ENCODE peak calls at places on chromosomes 7 and 10, in nine cellular contexts. One of them, this sample, is unnamed.

GRCh38 chr7:46716926-46717325 is 795.9 kb upstream of the IGFBP3 start:
- DNase-seq in PC-9: no peak
- DNase-seq in MM.1S: no peak
- DNase-seq in mesenchymal stem cell: no peak
- DNase-seq in upper lobe of right lung: no peak
- DNase-seq in HAP-1: no peak
- DNase-seq in small intestine: no peak
- DNase-seq in CD4-positive, alpha-beta memory T cell: no peak
- DNase-seq in left ventricle myocardium inferior: no peak
- DNase-seq in this sample: peak; percentile 19

GRCh38 chr10:58266003-58266825 is 1.5 kb downstream of the IPMK start:
- DNase-seq in mesenchymal stem cell: peak; percentile 90
- DNase-seq in upper lobe of right lung: no peak
- DNase-seq in small intestine: peak; percentile 73
- DNase-seq in left ventricle myocardium inferior: no peak
- DNase-seq in CD4-positive, alpha-beta memory T cell: peak; percentile 45
- DNase-seq in MM.1S: peak; percentile 53
- DNase-seq in HAP-1: peak; percentile 27
- DNase-seq in PC-9: peak; percentile 70
- DNase-seq in this sample: no peak

GRCh38 chr7:2032876-2033407 is 199.8 kb downstream of the MAD1L1 start:
- DNase-seq in left ventricle myocardium inferior: peak; percentile 13
- DNase-seq in CD4-positive, alpha-beta memory T cell: no peak
- DNase-seq in small intestine: no peak
- DNase-seq in HAP-1: no peak
- DNase-seq in upper lobe of right lung: peak; percentile 41
- DNase-seq in mesenchymal stem cell: no peak
- DNase-seq in PC-9: no peak
- DNase-seq in MM.1S: no peak
- DNase-seq in this sample: peak; percentile 6

GRCh38 chr10:4656576-4657194 is 169.3 kb upstream of the AKR1E2 start:
- DNase-seq in CD4-positive, alpha-beta memory T cell: peak; percentile 50
- DNase-seq in upper lobe of right lung: no peak
- DNase-seq in small intestine: peak; percentile 70
- DNase-seq in HAP-1: peak; percentile 52
- DNase-seq in MM.1S: peak; percentile 44
- DNase-seq in PC-9: peak; percentile 41
- DNase-seq in left ventricle myocardium inferior: peak; percentile 47
- DNase-seq in mesenchymal stem cell: peak; percentile 73
- DNase-seq in this sample: peak; percentile 43

GRCh38 chr10:107767185-107767584 is 602.7 kb upstream of the SORCS1 start:
- DNase-seq in small intestine: no peak
- DNase-seq in upper lobe of right lung: no peak
- DNase-seq in HAP-1: no peak
- DNase-seq in CD4-positive, alpha-beta memory T cell: no peak
- DNase-seq in MM.1S: no peak
- DNase-seq in left ventricle myocardium inferior: no peak
- DNase-seq in PC-9: no peak
- DNase-seq in mesenchymal stem cell: no peak
- DNase-seq in this sample: no peak

GRCh38 chr10:64648915-64649314 is 1127.7 kb downstream of the REEP3 start:
- DNase-seq in PC-9: no peak
- DNase-seq in mesenchymal stem cell: no peak
- DNase-seq in upper lobe of right lung: no peak
- DNase-seq in small intestine: no peak
- DNase-seq in HAP-1: no peak
- DNase-seq in MM.1S: peak; percentile 32
- DNase-seq in CD4-positive, alpha-beta memory T cell: no peak
- DNase-seq in left ventricle myocardium inferior: no peak
- DNase-seq in this sample: peak; percentile 30

GRCh38 chr10:125638555-125638954 is 44.4 kb downstream of the TEX36 start:
- DNase-seq in MM.1S: no peak
- DNase-seq in left ventricle myocardium inferior: no peak
- DNase-seq in HAP-1: no peak
- DNase-seq in mesenchymal stem cell: no peak
- DNase-seq in small intestine: no peak
- DNase-seq in PC-9: no peak
- DNase-seq in upper lobe of right lung: no peak
- DNase-seq in CD4-positive, alpha-beta memory T cell: no peak
- DNase-seq in this sample: no peak

GRCh38 chr10:28130267-28130666 is 131.4 kb upstream of the ODAD2 start:
- DNase-seq in left ventricle myocardium inferior: no peak
- DNase-seq in upper lobe of right lung: no peak
- DNase-seq in small intestine: no peak
- DNase-seq in CD4-positive, alpha-beta memory T cell: no peak
- DNase-seq in PC-9: no peak
- DNase-seq in HAP-1: no peak
- DNase-seq in mesenchymal stem cell: peak; percentile 67
- DNase-seq in MM.1S: no peak
- DNase-seq in this sample: no peak

GRCh38 chr10:113007821-113008220 is 57.8 kb downstream of the TCF7L2 start:
- DNase-seq in HAP-1: no peak
- DNase-seq in PC-9: no peak
- DNase-seq in CD4-positive, alpha-beta memory T cell: no peak
- DNase-seq in MM.1S: no peak
- DNase-seq in mesenchymal stem cell: peak; percentile 58
- DNase-seq in upper lobe of right lung: no peak
- DNase-seq in left ventricle myocardium inferior: no peak
- DNase-seq in small intestine: no peak
- DNase-seq in this sample: no peak

GRCh38 chr7:121853307-121853706 is 19.7 kb upstream of the PTPRZ1 start:
- DNase-seq in HAP-1: no peak
- DNase-seq in left ventricle myocardium inferior: no peak
- DNase-seq in mesenchymal stem cell: no peak
- DNase-seq in CD4-positive, alpha-beta memory T cell: no peak
- DNase-seq in PC-9: no peak
- DNase-seq in upper lobe of right lung: no peak
- DNase-seq in MM.1S: no peak
- DNase-seq in small intestine: no peak
- DNase-seq in this sample: no peak

GRCh38 chr10:130497056-130498010 is 361.1 kb downstream of the GLRX3 start:
- DNase-seq in left ventricle myocardium inferior: no peak
- DNase-seq in PC-9: no peak
- DNase-seq in HAP-1: no peak
- DNase-seq in small intestine: no peak
- DNase-seq in CD4-positive, alpha-beta memory T cell: no peak
- DNase-seq in upper lobe of right lung: no peak
- DNase-seq in MM.1S: no peak
- DNase-seq in mesenchymal stem cell: no peak
- DNase-seq in this sample: no peak

GRCh38 chr10:42973411-42973810 is 103.5 kb upstream of the RET start:
- DNase-seq in mesenchymal stem cell: no peak
- DNase-seq in CD4-positive, alpha-beta memory T cell: no peak
- DNase-seq in MM.1S: no peak
- DNase-seq in upper lobe of right lung: no peak
- DNase-seq in HAP-1: no peak
- DNase-seq in left ventricle myocardium inferior: no peak
- DNase-seq in small intestine: no peak
- DNase-seq in PC-9: no peak
- DNase-seq in this sample: no peak

GRCh38 chr10:56012146-56012545 is 348.9 kb downstream of the ZWINT start:
- DNase-seq in HAP-1: no peak
- DNase-seq in small intestine: no peak
- DNase-seq in mesenchymal stem cell: no peak
- DNase-seq in MM.1S: no peak
- DNase-seq in PC-9: no peak
- DNase-seq in left ventricle myocardium inferior: no peak
- DNase-seq in upper lobe of right lung: no peak
- DNase-seq in CD4-positive, alpha-beta memory T cell: no peak
- DNase-seq in this sample: no peak

GRCh38 chr7:118573065-118573464 is 348.6 kb downstream of the ANKRD7 start:
- DNase-seq in HAP-1: no peak
- DNase-seq in small intestine: no peak
- DNase-seq in upper lobe of right lung: no peak
- DNase-seq in mesenchymal stem cell: peak; percentile 16
- DNase-seq in PC-9: no peak
- DNase-seq in MM.1S: no peak
- DNase-seq in CD4-positive, alpha-beta memory T cell: no peak
- DNase-seq in left ventricle myocardium inferior: no peak
- DNase-seq in this sample: no peak

GRCh38 chr7:2016761-2017482 is 215.8 kb downstream of the MAD1L1 start:
- DNase-seq in PC-9: no peak
- DNase-seq in left ventricle myocardium inferior: peak; percentile 9
- DNase-seq in HAP-1: no peak
- DNase-seq in upper lobe of right lung: no peak
- DNase-seq in CD4-positive, alpha-beta memory T cell: no peak
- DNase-seq in small intestine: no peak
- DNase-seq in mesenchymal stem cell: no peak
- DNase-seq in MM.1S: no peak
- DNase-seq in this sample: peak; percentile 2

GRCh38 chr10:29482591-29483421 is 152.0 kb downstream of the SVIL start:
- DNase-seq in CD4-positive, alpha-beta memory T cell: no peak
- DNase-seq in left ventricle myocardium inferior: no peak
- DNase-seq in upper lobe of right lung: no peak
- DNase-seq in small intestine: no peak
- DNase-seq in mesenchymal stem cell: peak; percentile 64
- DNase-seq in HAP-1: no peak
- DNase-seq in PC-9: no peak
- DNase-seq in MM.1S: no peak
- DNase-seq in this sample: no peak

GRCh38 chr10:84829121-84829520 is 500.7 kb downstream of the CCSER2 start:
- DNase-seq in mesenchymal stem cell: no peak
- DNase-seq in PC-9: no peak
- DNase-seq in upper lobe of right lung: no peak
- DNase-seq in HAP-1: no peak
- DNase-seq in small intestine: no peak
- DNase-seq in CD4-positive, alpha-beta memory T cell: no peak
- DNase-seq in left ventricle myocardium inferior: no peak
- DNase-seq in MM.1S: no peak
- DNase-seq in this sample: no peak

GRCh38 chr7:5689118-5689517 is 92.3 kb downstream of the RNF216 start:
- DNase-seq in upper lobe of right lung: no peak
- DNase-seq in small intestine: no peak
- DNase-seq in CD4-positive, alpha-beta memory T cell: peak; percentile 75
- DNase-seq in PC-9: no peak
- DNase-seq in MM.1S: no peak
- DNase-seq in left ventricle myocardium inferior: no peak
- DNase-seq in mesenchymal stem cell: peak; percentile 62
- DNase-seq in HAP-1: no peak
- DNase-seq in this sample: no peak
- H3K4me1 ChIP-seq in upper lobe of right lung: peaks cover 62% of the 10 kb centered on the region
- H3K4me1 ChIP-seq in small intestine: peaks cover 8% of the 10 kb centered on the region
- H3K4me1 ChIP-seq in CD4-positive, alpha-beta memory T cell: peaks cover 99% of the 10 kb centered on the region
- H3K4me1 ChIP-seq in PC-9: peaks cover 44% of the 10 kb centered on the region
- H3K4me1 ChIP-seq in MM.1S: peaks cover 15% of the 10 kb centered on the region
- H3K4me1 ChIP-seq in left ventricle myocardium inferior: peaks cover 63% of the 10 kb centered on the region
- H3K4me1 ChIP-seq in mesenchymal stem cell: peaks cover 22% of the 10 kb centered on the region
- H3K4me1 ChIP-seq in HAP-1: no peaks in the 10 kb centered on the region
- H3K4me1 ChIP-seq in this sample: peaks cover 28% of the 10 kb centered on the region

DNA sequence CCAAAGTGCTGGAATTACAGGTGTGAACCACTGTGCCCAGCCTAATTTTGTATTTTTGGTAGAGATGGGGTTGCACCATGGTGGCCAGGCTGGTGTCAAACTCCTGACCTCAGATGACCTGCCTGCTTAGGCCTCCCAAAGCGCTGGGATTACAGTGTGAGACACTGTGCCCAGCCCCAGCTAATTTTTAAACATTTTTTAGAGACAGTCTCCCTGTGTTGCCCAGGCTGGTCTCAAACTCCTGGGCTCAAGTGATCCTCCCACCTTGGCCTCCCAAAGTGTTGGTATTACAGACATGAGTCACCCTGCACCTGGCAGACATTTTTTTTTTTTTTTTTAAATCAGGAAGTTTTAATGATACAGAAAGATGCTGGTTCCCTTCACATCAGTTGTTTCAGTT is 15.5 kb downstream of the DENND10 start:
- DNase-seq in MM.1S: peak; percentile 36
- DNase-seq in left ventricle myocardium inferior: no peak
- DNase-seq in CD4-positive, alpha-beta memory T cell: no peak
- DNase-seq in PC-9: no peak
- DNase-seq in HAP-1: no peak
- DNase-seq in small intestine: no peak
- DNase-seq in mesenchymal stem cell: no peak
- DNase-seq in upper lobe of right lung: no peak
- DNase-seq in this sample: no peak
- H3K36me3 ChIP-seq in MM.1S: no peaks in the 10 kb centered on the region
- H3K36me3 ChIP-seq in left ventricle myocardium inferior: peaks cover 78% of the 10 kb centered on the region
- H3K36me3 ChIP-seq in CD4-positive, alpha-beta memory T cell: peaks cover 15% of the 10 kb centered on the region
- H3K36me3 ChIP-seq in PC-9: no peaks in the 10 kb centered on the region
- H3K36me3 ChIP-seq in HAP-1: peaks cover 58% of the 10 kb centered on the region
- H3K36me3 ChIP-seq in small intestine: peaks cover 2% of the 10 kb centered on the region
- H3K36me3 ChIP-seq in mesenchymal stem cell: peaks cover 40% of the 10 kb centered on the region
- H3K36me3 ChIP-seq in upper lobe of right lung: peaks cover 83% of the 10 kb centered on the region
- H3K36me3 ChIP-seq in this sample: peaks cover 8% of the 10 kb centered on the region

DNA sequence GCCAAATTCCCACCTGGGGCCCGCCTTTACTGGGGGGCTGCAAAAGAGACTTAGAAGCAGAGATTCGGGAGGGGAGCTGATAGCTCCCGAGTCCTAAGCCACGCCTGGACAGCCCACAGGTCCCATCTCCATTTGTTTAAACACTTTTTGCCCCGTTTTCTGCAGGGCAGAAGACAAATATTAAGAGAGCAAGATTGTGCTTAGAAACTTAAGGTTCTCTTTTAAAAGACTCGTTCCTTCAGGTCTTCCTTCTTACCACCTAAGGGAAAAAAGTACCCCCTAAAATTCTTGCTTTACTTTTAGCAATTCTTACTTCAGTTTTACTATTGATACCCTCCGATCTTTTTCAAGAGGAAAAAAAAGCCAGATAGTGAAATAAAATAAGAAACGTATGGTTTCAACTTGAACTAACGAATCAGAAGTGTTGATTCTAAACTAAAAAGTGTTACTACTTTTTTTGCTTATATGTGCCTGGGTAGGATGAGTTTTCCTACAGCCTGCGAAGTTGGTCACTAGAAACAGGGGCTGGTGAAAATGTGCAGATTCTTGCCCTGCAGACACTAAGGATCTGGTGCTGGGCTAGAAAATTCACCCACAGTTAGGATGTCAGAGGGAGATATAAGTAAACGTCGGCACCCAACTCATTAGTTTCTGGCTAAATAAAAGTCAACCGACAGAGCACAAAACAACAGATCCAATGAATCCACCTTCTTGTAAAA is 298.8 kb upstream of the NFE2L3 start:
- DNase-seq in left ventricle myocardium inferior: no peak
- DNase-seq in PC-9: no peak
- DNase-seq in HAP-1: no peak
- DNase-seq in MM.1S: no peak
- DNase-seq in upper lobe of right lung: no peak
- DNase-seq in small intestine: no peak
- DNase-seq in mesenchymal stem cell: peak; percentile 41
- DNase-seq in CD4-positive, alpha-beta memory T cell: no peak
- DNase-seq in this sample: no peak
- H3K4me3 ChIP-seq in left ventricle myocardium inferior: no peak overlapping the region
- H3K4me3 ChIP-seq in PC-9: no peak overlapping the region
- H3K4me3 ChIP-seq in HAP-1: no peak overlapping the region
- H3K4me3 ChIP-seq in MM.1S: peak overlapping the region; percentile 59
- H3K4me3 ChIP-seq in upper lobe of right lung: no peak overlapping the region
- H3K4me3 ChIP-seq in small intestine: no peak overlapping the region
- H3K4me3 ChIP-seq in mesenchymal stem cell: no peak overlapping the region
- H3K4me3 ChIP-seq in CD4-positive, alpha-beta memory T cell: no peak overlapping the region
- H3K4me3 ChIP-seq in this sample: no peak overlapping the region

DNA sequence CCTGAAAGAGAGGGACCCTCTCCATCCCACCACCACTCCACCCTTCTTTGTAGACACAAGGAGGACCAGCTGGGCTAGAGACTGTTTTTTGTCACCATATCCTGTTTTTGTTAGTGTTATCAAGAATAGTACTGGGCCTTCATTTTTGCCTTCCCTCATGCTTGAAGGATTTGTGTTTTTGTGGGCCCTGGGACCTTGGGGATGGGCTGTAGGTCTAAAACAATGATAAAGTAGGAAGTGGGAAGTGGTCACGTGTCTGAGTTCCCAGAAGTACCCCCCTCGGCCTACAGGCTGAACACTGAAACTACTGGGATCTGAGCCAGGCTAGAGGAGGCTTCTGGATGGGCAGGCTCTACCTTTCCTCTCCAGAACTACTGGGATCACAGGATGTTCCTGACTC is 8.9 kb downstream of the AGFG2 start:
- DNase-seq in small intestine: no peak
- DNase-seq in PC-9: no peak
- DNase-seq in MM.1S: no peak
- DNase-seq in upper lobe of right lung: no peak
- DNase-seq in CD4-positive, alpha-beta memory T cell: no peak
- DNase-seq in mesenchymal stem cell: no peak
- DNase-seq in HAP-1: no peak
- DNase-seq in left ventricle myocardium inferior: no peak
- DNase-seq in this sample: no peak
- H3K4me1 ChIP-seq in small intestine: peaks cover 40% of the 10 kb centered on the region
- H3K4me1 ChIP-seq in PC-9: peaks cover 61% of the 10 kb centered on the region
- H3K4me1 ChIP-seq in MM.1S: no peaks in the 10 kb centered on the region
- H3K4me1 ChIP-seq in upper lobe of right lung: peaks cover 54% of the 10 kb centered on the region
- H3K4me1 ChIP-seq in CD4-positive, alpha-beta memory T cell: peaks cover 78% of the 10 kb centered on the region
- H3K4me1 ChIP-seq in mesenchymal stem cell: peaks cover 8% of the 10 kb centered on the region
- H3K4me1 ChIP-seq in HAP-1: peaks cover 8% of the 10 kb centered on the region
- H3K4me1 ChIP-seq in left ventricle myocardium inferior: peaks cover 56% of the 10 kb centered on the region
- H3K4me1 ChIP-seq in this sample: peaks cover 22% of the 10 kb centered on the region